ENCODE peak calls at places on chromosomes 6 and 20, in nine cellular contexts. E, X, R, C, N, I, V, G and Y are unnamed samples.
A peak's percentile ranks its signal among the peaks of the same experiment; 100 is the strongest.

GRCh38 chr6:30836431-30836866 is 47.9 kb upstream of the DDR1 start:
- DNase-seq in E (peak; percentile 84), X (no peak), R (peak; percentile 91), C (peak; percentile 63), N (peak; percentile 90), I (peak; percentile 44), V (no peak), G (no peak), Y (peak; percentile 57)

GRCh38 chr6:28809947-28810654 is 113.7 kb downstream of the TRIM27 start:
- DNase-seq in E (no peak), X (no peak), R (no peak), C (no peak), N (no peak), I (no peak), V (no peak), G (peak; percentile 57), Y (peak; percentile 15)

GRCh38 chr6:167706313-167707109 is 120.2 kb upstream of the AFDN start:
- DNase-seq in E (peak; percentile 24), X (no peak), R (no peak), C (no peak), N (no peak), I (no peak), V (no peak), G (no peak), Y (no peak)

GRCh38 chr6:28537509-28538140 is 11.9 kb downstream of the GPX5 start:
- DNase-seq in E (no peak), X (no peak), R (no peak), C (no peak), N (peak; percentile 2), I (no peak), V (peak; percentile 75), G (peak; percentile 63), Y (peak; percentile 17)

GRCh38 chr20:991850-992249 is 10.3 kb downstream of the RSPO4 start:
- DNase-seq in E (no peak), X (no peak), R (no peak), C (no peak), N (no peak), I (no peak), V (no peak), G (no peak), Y (no peak)

GRCh38 chr6:84768442-84769174 is 4.2 kb upstream of the TBX18 start:
- DNase-seq in E (peak; percentile 82), X (no peak), R (peak; percentile 71), C (no peak), N (no peak), I (no peak), V (peak; percentile 39), G (no peak), Y (peak; percentile 85)

GRCh38 chr6:41705996-41706835 is 29.2 kb downstream of the TFEB start:
- DNase-seq in E (peak; percentile 57), X (peak; percentile 75), R (peak; percentile 74), C (peak; percentile 47), N (peak; percentile 68), I (peak; percentile 86), V (peak; percentile 71), G (peak; percentile 83), Y (peak; percentile 66)

GRCh38 chr6:36124881-36125280 is 5.4 kb upstream of the MAPK13 start:
- DNase-seq in E (no peak), X (no peak), R (no peak), C (no peak), N (no peak), I (no peak), V (no peak), G (no peak), Y (no peak)

GRCh38 chr20:58888521-58889333 is 36.2 kb downstream of the GNAS start:
- DNase-seq in E (peak; percentile 77), X (peak; percentile 82), R (peak; percentile 83), C (peak; percentile 86), N (peak; percentile 77), I (peak; percentile 84), V (peak; percentile 73), G (peak; percentile 81), Y (peak; percentile 71)

GRCh38 chr6:106547053-106547414 is 82.3 kb downstream of the RTN4IP1 start:
- DNase-seq in E (peak; percentile 41), X (no peak), R (peak; percentile 25), C (no peak), N (no peak), I (no peak), V (no peak), G (no peak), Y (peak; percentile 25)

GRCh38 chr20:21900431-21900830 is 195.0 kb downstream of the PAX1 start:
- DNase-seq in E (no peak), X (no peak), R (no peak), C (no peak), N (no peak), I (no peak), V (no peak), G (no peak), Y (no peak)

GRCh38 chr6:81895511-81896185 is 143.2 kb upstream of the TENT5A start:
- DNase-seq in E (peak; percentile 57), X (no peak), R (peak; percentile 64), C (no peak), N (peak; percentile 68), I (no peak), V (no peak), G (no peak), Y (peak; percentile 93)

GRCh38 chr6:37492236-37493046 is 7.3 kb downstream of the CCDC167 start:
- DNase-seq in E (no peak), X (no peak), R (no peak), C (no peak), N (no peak), I (no peak), V (no peak), G (no peak), Y (no peak)

GRCh38 chr6:112786801-112787200 is 439.7 kb downstream of the RFPL4B start:
- DNase-seq in E (no peak), X (no peak), R (no peak), C (no peak), N (peak; percentile 4), I (no peak), V (no peak), G (no peak), Y (no peak)

GRCh38 chr6:112780498-112781096 is 433.5 kb downstream of the RFPL4B start:
- DNase-seq in E (peak; percentile 92), X (peak; percentile 73), R (peak; percentile 90), C (peak; percentile 80), N (peak; percentile 90), I (peak; percentile 79), V (peak; percentile 61), G (peak; percentile 77), Y (peak; percentile 95)

GRCh38 chr6:112785408-112785807 is 438.3 kb downstream of the RFPL4B start:
- DNase-seq in E (no peak), X (no peak), R (no peak), C (no peak), N (no peak), I (no peak), V (no peak), G (no peak), Y (no peak)

DNA sequence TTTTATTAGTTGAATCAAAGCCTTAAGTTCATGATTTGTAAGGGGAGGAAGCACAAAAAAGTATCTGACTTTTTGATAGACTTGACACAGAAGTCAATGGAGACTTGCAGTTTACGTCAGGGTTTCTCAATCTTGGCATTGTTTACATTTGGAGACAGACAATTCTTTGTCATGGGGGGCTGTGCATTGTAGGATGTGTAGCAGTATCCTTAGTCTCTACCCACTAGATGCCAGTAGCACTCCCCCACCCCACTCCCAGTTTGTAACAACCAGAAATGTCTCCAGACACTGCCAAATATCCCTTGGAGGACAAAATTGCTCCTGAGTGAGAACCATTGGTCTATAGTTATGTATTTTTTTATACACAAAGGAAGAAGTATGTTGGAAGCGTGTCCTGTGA is 434.1 kb downstream of the RFPL4B start:
- DNase-seq in E (peak; percentile 78), X (no peak), R (peak; percentile 62), C (no peak), N (peak; percentile 35), I (no peak), V (peak; percentile 14), G (peak; percentile 30), Y (peak; percentile 65)
- TF ChIP-seq CTCF in E (peak; percentile 36), X (no peak), R (peak; percentile 30), C (no peak), N (no peak), I (no peak), V (no peak), G (peak; percentile 46), Y (peak; percentile 50)

GRCh38 chr6:85866373-85866740 is 223.7 kb upstream of the SYNCRIP start:
- DNase-seq in E (no peak), X (no peak), R (peak; percentile 32), C (no peak), N (peak; percentile 49), I (no peak), V (no peak), G (no peak), Y (peak; percentile 18)

GRCh38 chr6:85867595-85867994 is 224.9 kb upstream of the SYNCRIP start:
- DNase-seq in E (no peak), X (no peak), R (no peak), C (no peak), N (no peak), I (no peak), V (no peak), G (no peak), Y (no peak)

GRCh38 chr6:85866758-85867401 is 224.2 kb upstream of the SYNCRIP start:
- DNase-seq in E (no peak), X (no peak), R (no peak), C (no peak), N (no peak), I (no peak), V (no peak), G (no peak), Y (no peak)

GRCh38 chr6:85865665-85866372 is 223.1 kb upstream of the SYNCRIP start:
- DNase-seq in E (peak; percentile 84), X (no peak), R (peak; percentile 79), C (no peak), N (peak; percentile 79), I (no peak), V (peak; percentile 48), G (no peak), Y (peak; percentile 77)

DNA sequence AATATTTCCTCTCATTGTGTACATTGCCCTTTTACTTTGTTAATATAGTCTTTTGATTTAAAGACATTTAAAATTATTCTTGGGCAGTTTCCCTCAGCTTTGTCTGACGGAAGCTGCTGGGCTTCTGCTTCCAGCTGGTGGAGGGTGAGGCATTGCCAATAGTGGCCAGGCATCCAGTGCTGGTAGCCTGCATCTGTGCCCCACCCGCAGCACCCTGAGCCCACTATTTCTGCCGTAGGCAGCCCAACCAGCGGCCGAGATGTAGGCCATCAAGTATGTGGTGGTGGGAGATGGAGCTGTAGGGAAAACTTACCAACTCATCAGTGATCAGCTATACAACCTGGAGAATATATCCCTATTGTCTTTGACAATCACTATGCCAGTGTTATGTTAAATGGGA is 226.0 kb upstream of the SYNCRIP start:
- DNase-seq in E (no peak), X (no peak), R (no peak), C (no peak), N (no peak), I (no peak), V (no peak), G (no peak), Y (no peak)
- H3K4me3 ChIP-seq in E (no peak overlapping the region), X (no peak overlapping the region), R (no peak overlapping the region), C (no peak overlapping the region), N (no peak overlapping the region), I (no peak overlapping the region), V (no peak overlapping the region), G (no peak overlapping the region), Y (no peak overlapping the region)

GRCh38 chr20:38585404-38586180 is 4.6 kb downstream of the ADIG start:
- DNase-seq in E (no peak), X (no peak), R (no peak), C (no peak), N (no peak), I (no peak), V (no peak), G (no peak), Y (no peak)
- TF ChIP-seq CTCF in E (no peak), X (no peak), R (no peak), C (no peak), N (no peak), I (no peak), V (no peak), G (no peak), Y (no peak)

GRCh38 chr20:3751284-3751663 is 16.3 kb downstream of the ADISSP start:
- DNase-seq in E (no peak), X (no peak), R (no peak), C (no peak), N (no peak), I (no peak), V (no peak), G (no peak), Y (no peak)
- H3K4me3 ChIP-seq in E (no peak overlapping the region), X (peak overlapping the region; percentile 55), R (no peak overlapping the region), C (no peak overlapping the region), N (no peak overlapping the region), I (no peak overlapping the region), V (no peak overlapping the region), G (no peak overlapping the region), Y (no peak overlapping the region)